ENCODE peak calls at places on chromosomes 2 and 18, in five cellular contexts. X, F, Z, Y and D are unnamed samples.

GRCh38 chr2:78845786-78846185 is 179.7 kb upstream of the REG3G start:
- DNase-seq in Y (no peak), Z (no peak), F (no peak), X (no peak), D (no peak)

GRCh38 chr18:23191952-23192662 is 56.8 kb downstream of the CABLES1 start:
- DNase-seq in Y (no peak), X (no peak), Z (no peak), F (peak), D (peak)

GRCh38 chr2:241886840-241887447 is 17.4 kb downstream of the RTP5 start:
- DNase-seq in Y (no peak), Z (no peak), X (no peak), F (no peak), D (no peak)

GRCh38 chr18:50866765-50867164 is 12.2 kb upstream of the ME2 start:
- DNase-seq in Z (no peak), X (no peak), Y (peak), F (peak), D (no peak)

GRCh38 chr2:9162841-9163240 is 43.8 kb upstream of the ASAP2 start:
- DNase-seq in F (no peak), Y (no peak), Z (no peak), X (no peak), D (no peak)

GRCh38 chr18:47912794-47913594 is 17.5 kb downstream of the SMAD2 start:
- DNase-seq in Z (no peak), X (no peak), F (peak), Y (no peak), D (no peak)

GRCh38 chr2:28709101-28709500 is 42.5 kb upstream of the PPP1CB start:
- DNase-seq in Z (no peak), X (no peak), Y (no peak), F (peak), D (no peak)

GRCh38 chr18:39863916-39864315 is 2091.1 kb upstream of the PIK3C3 start:
- DNase-seq in Y (no peak), Z (no peak), X (no peak), F (no peak), D (no peak)

GRCh38 chr2:46232860-46233259 is 64.3 kb upstream of the EPAS1 start:
- DNase-seq in F (no peak), Z (no peak), Y (no peak), X (no peak), D (no peak)

GRCh38 chr18:57781128-57781463 is 22.0 kb downstream of the ATP8B1 start:
- DNase-seq in X (no peak), Y (peak), F (no peak), Z (no peak), D (no peak)

GRCh38 chr18:47953471-47953931 is 23.0 kb upstream of the SMAD2 start:
- DNase-seq in X (no peak), Y (peak), F (no peak), Z (no peak), D (no peak)

GRCh38 chr18:37668971-37669747 is 103.6 kb upstream of the CELF4 start:
- DNase-seq in Y (no peak), F (no peak), Z (peak), X (no peak), D (no peak)

GRCh38 chr2:73987109-73987947 is 2.6 kb downstream of the TET3 start:
- DNase-seq in Y (no peak), F (peak), X (no peak), Z (peak), D (no peak)

GRCh38 chr2:216516730-216517350 is 18.2 kb downstream of the RPL37A start:
- DNase-seq in X (no peak), Z (no peak), F (peak), Y (peak), D (no peak)